ENCODE peak calls at places on chromosome 12, in nine cellular contexts. B, C, X, A, V, H, I, M and N are unnamed samples.

GRCh38 chr12:47068539-47068938 is 10.9 kb upstream of the PCED1B start:
- DNase-seq in B (no peak), C (no peak), X (no peak), A (no peak), V (no peak), H (no peak), I (no peak), M (no peak), N (no peak)

GRCh38 chr12:93247313-93248057 is 130.2 kb upstream of the NUDT4 start:
- DNase-seq in B (no peak), C (no peak), X (no peak), A (no peak), V (no peak), H (no peak), I (peak; percentile 56), M (no peak), N (no peak)

GRCh38 chr12:107590369-107591094 is 95.1 kb upstream of the PWP1 start:
- DNase-seq in B (no peak), C (no peak), X (no peak), A (no peak), V (no peak), H (no peak), I (no peak), M (no peak), N (no peak)

GRCh38 chr12:40946612-40947194 is 241.4 kb upstream of the PDZRN4 start:
- DNase-seq in B (no peak), C (no peak), X (no peak), A (no peak), V (no peak), H (no peak), I (no peak), M (no peak), N (no peak)

GRCh38 chr12:7130791-7131501 is 775 bp downstream of the CLSTN3 start:
- DNase-seq in B (no peak), C (no peak), X (peak; percentile 75), A (no peak), V (peak; percentile 33), H (no peak), I (peak; percentile 71), M (no peak), N (no peak)

GRCh38 chr12:49366652-49367380 is 446 bp upstream of the SPATS2 start:
- DNase-seq in B (peak; percentile 94), C (no peak), X (peak; percentile 96), A (peak; percentile 79), V (peak; percentile 93), H (peak; percentile 91), I (peak; percentile 85), M (peak; percentile 56), N (peak; percentile 91)

GRCh38 chr12:131003036-131003435 is 49.3 kb downstream of the ADGRD1 start:
- DNase-seq in B (no peak), C (no peak), X (no peak), A (no peak), V (no peak), H (no peak), I (no peak), M (no peak), N (no peak)

GRCh38 chr12:26539131-26539530 is 293.9 kb downstream of the ITPR2 start:
- DNase-seq in B (no peak), C (no peak), X (no peak), A (no peak), V (no peak), H (no peak), I (no peak), M (no peak), N (no peak)

GRCh38 chr12:84150226-84150625 is 762.4 kb downstream of the SLC6A15 start:
- DNase-seq in B (peak; percentile 63), C (no peak), X (no peak), A (no peak), V (no peak), H (no peak), I (no peak), M (no peak), N (no peak)

GRCh38 chr12:52382854-52383253 is 2.6 kb downstream of the KRT84 start:
- DNase-seq in B (no peak), C (no peak), X (no peak), A (no peak), V (no peak), H (no peak), I (no peak), M (no peak), N (no peak)

GRCh38 chr12:75986001-75986739 is 45.4 kb downstream of the PHLDA1 start:
- DNase-seq in B (no peak), C (no peak), X (no peak), A (no peak), V (no peak), H (no peak), I (no peak), M (no peak), N (no peak)

GRCh38 chr12:77151030-77151429 is 85.7 kb upstream of the E2F7 start:
- DNase-seq in B (peak; percentile 25), C (no peak), X (no peak), A (no peak), V (no peak), H (no peak), I (no peak), M (peak; percentile 15), N (no peak)

GRCh38 chr12:53443955-53444354 is 2.4 kb downstream of the PRR13 start:
- DNase-seq in B (no peak), C (no peak), X (no peak), A (no peak), V (no peak), H (no peak), I (no peak), M (no peak), N (no peak)
- H3K4me3 ChIP-seq in B (no peak overlapping the region), C (no peak overlapping the region), X (no peak overlapping the region), A (no peak overlapping the region), V (no peak overlapping the region), H (no peak overlapping the region), I (no peak overlapping the region), M (no peak overlapping the region), N (no peak overlapping the region)

DNA sequence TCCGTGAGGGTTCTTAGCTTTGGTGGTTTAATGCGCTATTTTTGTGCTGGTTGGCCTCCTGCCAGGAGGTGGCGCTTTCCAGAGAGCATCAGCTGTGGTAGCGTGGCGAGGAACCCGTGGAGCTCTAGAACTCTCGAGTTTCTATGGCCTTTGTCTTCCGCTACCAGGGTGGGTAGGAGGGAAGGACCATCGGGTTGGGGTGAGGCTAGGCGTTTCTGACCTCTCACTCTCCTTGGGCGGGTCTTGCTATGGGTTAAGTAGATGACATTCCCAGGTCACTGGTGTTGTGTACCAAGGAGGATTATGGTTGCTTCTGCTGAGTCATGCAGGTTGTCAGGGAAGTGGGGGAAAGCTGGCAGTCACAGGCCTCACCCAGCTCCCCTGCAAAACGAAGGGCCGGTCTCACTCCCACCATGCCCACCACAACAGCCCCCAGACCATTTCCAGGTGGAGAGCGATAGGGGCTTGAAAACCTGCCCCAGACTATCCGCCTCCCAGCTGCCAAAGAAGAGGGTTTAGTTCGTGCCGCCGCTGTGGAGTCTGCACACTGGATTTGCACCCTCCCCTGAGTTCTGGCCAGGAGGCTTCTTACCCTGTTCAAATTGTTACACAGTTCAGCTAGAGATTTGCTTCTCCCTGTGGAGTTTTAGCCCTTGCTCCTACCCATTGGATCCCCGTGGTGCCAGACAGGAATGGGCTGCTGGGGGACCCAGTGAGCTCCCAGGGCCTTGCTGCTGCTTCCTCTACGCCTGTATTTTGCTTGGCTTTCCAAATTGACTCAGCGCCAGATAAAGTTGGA is 21.9 kb downstream of the RNFT2 start:
- DNase-seq in B (no peak), C (no peak), X (no peak), A (peak; percentile 23), V (no peak), H (peak; percentile 41), I (no peak), M (no peak), N (peak; percentile 42)
- TF ChIP-seq CTCF in B (no peak), C (no peak), X (no peak), A (no peak), V (no peak), H (no peak), I (no peak), M (no peak), N (no peak)

DNA sequence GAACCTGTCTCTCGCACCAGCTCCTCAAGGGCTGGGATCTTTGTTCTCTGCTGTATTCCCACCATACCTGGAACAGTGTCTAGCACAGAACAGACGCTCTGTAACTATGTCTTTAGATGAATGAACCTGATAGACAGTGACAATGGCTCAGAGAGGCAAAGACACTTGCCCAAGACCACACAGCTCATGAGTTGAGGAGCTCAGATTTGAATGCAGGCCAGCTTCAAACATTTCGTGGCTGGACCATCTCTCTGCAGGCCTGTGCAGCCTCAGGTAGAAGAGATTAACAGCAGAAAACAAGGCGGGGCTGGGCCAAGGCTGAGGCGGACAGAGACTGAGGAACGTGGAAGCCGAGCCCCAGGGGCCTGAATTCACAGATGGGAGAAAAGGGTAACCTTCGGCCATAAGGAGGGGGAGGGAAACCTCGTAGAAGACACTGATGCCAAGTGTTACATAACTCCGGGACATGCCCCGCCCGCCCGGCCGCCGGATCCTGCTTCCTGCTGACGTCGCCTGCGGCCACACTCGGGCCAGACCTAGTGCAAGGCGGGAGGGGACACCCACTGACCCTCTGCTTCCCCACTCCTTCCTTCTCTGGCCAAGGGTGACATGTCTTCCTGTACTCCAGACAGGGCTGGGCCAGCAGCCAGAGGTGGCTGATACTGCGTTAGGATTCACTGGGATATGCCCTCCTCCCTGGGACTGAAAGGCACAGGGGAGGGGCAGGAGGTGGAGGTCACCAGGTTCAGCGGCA is 86.7 kb downstream of the RFLNA start:
- DNase-seq in B (peak; percentile 44), C (peak; percentile 70), X (peak; percentile 95), A (peak; percentile 92), V (peak; percentile 92), H (peak; percentile 98), I (peak; percentile 59), M (no peak), N (peak; percentile 95)
- H3K36me3 ChIP-seq in B (peaks cover 3% of the 10 kb centered on the region), C (peaks cover 45% of the 10 kb centered on the region), X (no peaks in the 10 kb centered on the region), A (peaks cover 8% of the 10 kb centered on the region), V (peaks cover 3% of the 10 kb centered on the region), H (peaks cover 56% of the 10 kb centered on the region), I (peaks cover 26% of the 10 kb centered on the region), M (peaks cover 34% of the 10 kb centered on the region), N (no peaks in the 10 kb centered on the region)

GRCh38 chr12:55925870-55926737 is 1.6 kb downstream of the PYM1 start:
- DNase-seq in B (no peak), C (no peak), X (no peak), A (no peak), V (no peak), H (no peak), I (no peak), M (no peak), N (no peak)

GRCh38 chr12:55926738-55927587 is 731 bp downstream of the PYM1 start:
- DNase-seq in B (peak; percentile 91), C (peak; percentile 64), X (peak; percentile 93), A (peak; percentile 87), V (peak; percentile 87), H (peak; percentile 94), I (peak; percentile 88), M (peak; percentile 71), N (peak; percentile 84)

GRCh38 chr12:55922126-55922525 is 5.6 kb downstream of the PYM1 start:
- DNase-seq in B (no peak), C (no peak), X (no peak), A (no peak), V (no peak), H (no peak), I (no peak), M (no peak), N (no peak)

GRCh38 chr12:55927588-55928502 is at the start of gene PYM1:
- DNase-seq in B (peak; percentile 71), C (no peak), X (peak; percentile 79), A (peak; percentile 84), V (peak; percentile 79), H (peak; percentile 93), I (peak; percentile 82), M (peak; percentile 79), N (peak; percentile 85)

DNA sequence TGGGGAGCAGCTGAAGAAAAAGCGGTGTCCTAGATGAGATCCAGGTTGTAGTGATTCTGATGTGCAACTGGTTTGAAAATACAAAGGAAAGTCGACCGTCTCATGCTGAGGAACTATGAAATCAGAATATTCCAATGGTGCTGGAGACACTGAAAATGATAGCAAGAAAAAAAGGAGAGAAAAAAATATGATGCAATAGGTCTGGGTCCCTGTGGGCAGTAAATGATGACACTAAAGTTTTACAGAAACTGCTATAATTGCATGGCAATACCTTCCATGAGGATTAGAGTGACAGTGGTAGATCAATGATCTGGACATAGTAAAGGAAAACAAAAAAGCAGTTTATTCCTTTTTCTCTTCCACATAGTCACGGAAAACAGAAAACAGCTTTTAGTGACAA is 2.3 kb downstream of the PYM1 start:
- DNase-seq in B (no peak), C (no peak), X (no peak), A (no peak), V (no peak), H (no peak), I (no peak), M (no peak), N (no peak)
- H3K4me3 ChIP-seq in B (no peak overlapping the region), C (no peak overlapping the region), X (no peak overlapping the region), A (no peak overlapping the region), V (no peak overlapping the region), H (no peak overlapping the region), I (no peak overlapping the region), M (no peak overlapping the region), N (no peak overlapping the region)